ENCODE peak calls at places on chromosome 9, in eight cellular contexts. One of them, this sample, is unnamed.

GRCh38 chr9:24218656-24219055 is 327.0 kb downstream of the IZUMO3 start:
- DNase-seq in GM12878: no peak
- DNase-seq in uterus: no peak
- DNase-seq in left ventricle myocardium inferior: no peak
- DNase-seq in caudate nucleus: no peak
- DNase-seq in neural progenitor cell: no peak
- DNase-seq in naive thymus-derived CD4-positive, alpha-beta T cell: no peak
- DNase-seq in CD4-positive, alpha-beta T cell: no peak
- DNase-seq in this sample: no peak

GRCh38 chr9:116549061-116549664 is 137.9 kb upstream of the TRIM32 start:
- DNase-seq in naive thymus-derived CD4-positive, alpha-beta T cell: no peak
- DNase-seq in CD4-positive, alpha-beta T cell: no peak
- DNase-seq in GM12878: no peak
- DNase-seq in left ventricle myocardium inferior: peak; percentile 78
- DNase-seq in uterus: peak; percentile 87
- DNase-seq in caudate nucleus: no peak
- DNase-seq in neural progenitor cell: no peak
- DNase-seq in this sample: peak; percentile 38

GRCh38 chr9:19641046-19641445 is 147.8 kb downstream of the SLC24A2 start:
- DNase-seq in neural progenitor cell: peak; percentile 36
- DNase-seq in left ventricle myocardium inferior: no peak
- DNase-seq in CD4-positive, alpha-beta T cell: no peak
- DNase-seq in uterus: no peak
- DNase-seq in naive thymus-derived CD4-positive, alpha-beta T cell: no peak
- DNase-seq in caudate nucleus: no peak
- DNase-seq in GM12878: no peak
- DNase-seq in this sample: no peak

GRCh38 chr9:16726718-16727451 is 143.6 kb downstream of the BNC2 start:
- DNase-seq in GM12878: no peak
- DNase-seq in naive thymus-derived CD4-positive, alpha-beta T cell: no peak
- DNase-seq in CD4-positive, alpha-beta T cell: no peak
- DNase-seq in left ventricle myocardium inferior: peak; percentile 76
- DNase-seq in neural progenitor cell: peak; percentile 91
- DNase-seq in uterus: peak; percentile 87
- DNase-seq in caudate nucleus: no peak
- DNase-seq in this sample: peak; percentile 79

GRCh38 chr9:99416007-99416406 is 193.9 kb downstream of the SEC61B start:
- DNase-seq in left ventricle myocardium inferior: no peak
- DNase-seq in CD4-positive, alpha-beta T cell: no peak
- DNase-seq in uterus: no peak
- DNase-seq in caudate nucleus: no peak
- DNase-seq in GM12878: peak; percentile 9
- DNase-seq in naive thymus-derived CD4-positive, alpha-beta T cell: no peak
- DNase-seq in neural progenitor cell: no peak
- DNase-seq in this sample: no peak

GRCh38 chr9:84750152-84750865 is 80.8 kb downstream of the NTRK2 start:
- DNase-seq in uterus: no peak
- DNase-seq in CD4-positive, alpha-beta T cell: no peak
- DNase-seq in naive thymus-derived CD4-positive, alpha-beta T cell: no peak
- DNase-seq in caudate nucleus: no peak
- DNase-seq in GM12878: no peak
- DNase-seq in neural progenitor cell: no peak
- DNase-seq in left ventricle myocardium inferior: no peak
- DNase-seq in this sample: no peak

GRCh38 chr9:133184971-133185370 is 21.3 kb upstream of the GBGT1 start:
- DNase-seq in left ventricle myocardium inferior: no peak
- DNase-seq in uterus: peak; percentile 34
- DNase-seq in GM12878: no peak
- DNase-seq in caudate nucleus: no peak
- DNase-seq in neural progenitor cell: peak; percentile 59
- DNase-seq in CD4-positive, alpha-beta T cell: no peak
- DNase-seq in naive thymus-derived CD4-positive, alpha-beta T cell: peak; percentile 40
- DNase-seq in this sample: no peak

GRCh38 chr9:37262410-37262809 is 142.0 kb downstream of the ZCCHC7 start:
- DNase-seq in caudate nucleus: no peak
- DNase-seq in neural progenitor cell: peak; percentile 58
- DNase-seq in CD4-positive, alpha-beta T cell: no peak
- DNase-seq in naive thymus-derived CD4-positive, alpha-beta T cell: no peak
- DNase-seq in uterus: no peak
- DNase-seq in left ventricle myocardium inferior: no peak
- DNase-seq in GM12878: no peak
- DNase-seq in this sample: no peak

GRCh38 chr9:105278751-105279150 is 34.3 kb downstream of the SLC44A1 start:
- DNase-seq in GM12878: no peak
- DNase-seq in CD4-positive, alpha-beta T cell: no peak
- DNase-seq in naive thymus-derived CD4-positive, alpha-beta T cell: no peak
- DNase-seq in uterus: no peak
- DNase-seq in neural progenitor cell: no peak
- DNase-seq in left ventricle myocardium inferior: no peak
- DNase-seq in caudate nucleus: no peak
- DNase-seq in this sample: no peak

GRCh38 chr9:110197330-110198187 is 10.4 kb downstream of the C9orf152 start:
- DNase-seq in CD4-positive, alpha-beta T cell: no peak
- DNase-seq in uterus: no peak
- DNase-seq in neural progenitor cell: no peak
- DNase-seq in left ventricle myocardium inferior: no peak
- DNase-seq in caudate nucleus: no peak
- DNase-seq in naive thymus-derived CD4-positive, alpha-beta T cell: no peak
- DNase-seq in GM12878: no peak
- DNase-seq in this sample: no peak

GRCh38 chr9:91727316-91727861 is 222.6 kb downstream of the ROR2 start:
- DNase-seq in GM12878: no peak
- DNase-seq in left ventricle myocardium inferior: no peak
- DNase-seq in CD4-positive, alpha-beta T cell: no peak
- DNase-seq in naive thymus-derived CD4-positive, alpha-beta T cell: peak; percentile 14
- DNase-seq in caudate nucleus: no peak
- DNase-seq in uterus: no peak
- DNase-seq in neural progenitor cell: peak; percentile 67
- DNase-seq in this sample: no peak

GRCh38 chr9:16315720-16316119 is 554.8 kb downstream of the BNC2 start:
- DNase-seq in CD4-positive, alpha-beta T cell: no peak
- DNase-seq in caudate nucleus: no peak
- DNase-seq in naive thymus-derived CD4-positive, alpha-beta T cell: no peak
- DNase-seq in neural progenitor cell: no peak
- DNase-seq in left ventricle myocardium inferior: no peak
- DNase-seq in GM12878: no peak
- DNase-seq in uterus: peak; percentile 46
- DNase-seq in this sample: no peak

GRCh38 chr9:1285526-1285925 is 235.4 kb downstream of the DMRT2 start:
- DNase-seq in CD4-positive, alpha-beta T cell: no peak
- DNase-seq in naive thymus-derived CD4-positive, alpha-beta T cell: no peak
- DNase-seq in caudate nucleus: no peak
- DNase-seq in uterus: no peak
- DNase-seq in neural progenitor cell: no peak
- DNase-seq in left ventricle myocardium inferior: no peak
- DNase-seq in GM12878: no peak
- DNase-seq in this sample: no peak

GRCh38 chr9:70491798-70492736 is 77.6 kb upstream of the KLF9 start:
- DNase-seq in neural progenitor cell: no peak
- DNase-seq in left ventricle myocardium inferior: no peak
- DNase-seq in uterus: no peak
- DNase-seq in caudate nucleus: no peak
- DNase-seq in GM12878: no peak
- DNase-seq in CD4-positive, alpha-beta T cell: no peak
- DNase-seq in naive thymus-derived CD4-positive, alpha-beta T cell: no peak
- DNase-seq in this sample: no peak

GRCh38 chr9:97958812-97959511 is 21.0 kb upstream of the HEMGN start:
- DNase-seq in CD4-positive, alpha-beta T cell: no peak
- DNase-seq in caudate nucleus: no peak
- DNase-seq in GM12878: no peak
- DNase-seq in uterus: no peak
- DNase-seq in neural progenitor cell: no peak
- DNase-seq in naive thymus-derived CD4-positive, alpha-beta T cell: no peak
- DNase-seq in left ventricle myocardium inferior: no peak
- DNase-seq in this sample: no peak

GRCh38 chr9:130041648-130042405 is 1.2 kb downstream of the FNBP1 start:
- DNase-seq in caudate nucleus: peak; percentile 42
- DNase-seq in GM12878: no peak
- DNase-seq in CD4-positive, alpha-beta T cell: no peak
- DNase-seq in neural progenitor cell: peak; percentile 52
- DNase-seq in naive thymus-derived CD4-positive, alpha-beta T cell: no peak
- DNase-seq in left ventricle myocardium inferior: peak; percentile 22
- DNase-seq in uterus: peak; percentile 27
- DNase-seq in this sample: no peak

GRCh38 chr9:127423934-127424668 is at the start of gene ZNF79:
- DNase-seq in neural progenitor cell: peak; percentile 97
- DNase-seq in left ventricle myocardium inferior: peak; percentile 95
- DNase-seq in naive thymus-derived CD4-positive, alpha-beta T cell: peak; percentile 87
- DNase-seq in uterus: peak; percentile 94
- DNase-seq in caudate nucleus: peak; percentile 91
- DNase-seq in GM12878: peak; percentile 72
- DNase-seq in CD4-positive, alpha-beta T cell: peak; percentile 87
- DNase-seq in this sample: peak; percentile 91

GRCh38 chr9:124270504-124271335 is 13.0 kb downstream of the NEK6 start:
- DNase-seq in caudate nucleus: no peak
- DNase-seq in GM12878: no peak
- DNase-seq in uterus: no peak
- DNase-seq in left ventricle myocardium inferior: no peak
- DNase-seq in CD4-positive, alpha-beta T cell: no peak
- DNase-seq in naive thymus-derived CD4-positive, alpha-beta T cell: no peak
- DNase-seq in neural progenitor cell: no peak
- DNase-seq in this sample: peak; percentile 60

GRCh38 chr9:104836235-104836634 is 72.3 kb downstream of the NIPSNAP3B start:
- DNase-seq in GM12878: no peak
- DNase-seq in CD4-positive, alpha-beta T cell: no peak
- DNase-seq in uterus: no peak
- DNase-seq in left ventricle myocardium inferior: no peak
- DNase-seq in naive thymus-derived CD4-positive, alpha-beta T cell: no peak
- DNase-seq in neural progenitor cell: no peak
- DNase-seq in caudate nucleus: no peak
- DNase-seq in this sample: no peak

GRCh38 chr9:120883608-120883996 is 6.6 kb upstream of the PHF19 start:
- DNase-seq in left ventricle myocardium inferior: no peak
- DNase-seq in CD4-positive, alpha-beta T cell: no peak
- DNase-seq in GM12878: no peak
- DNase-seq in uterus: no peak
- DNase-seq in caudate nucleus: no peak
- DNase-seq in neural progenitor cell: no peak
- DNase-seq in naive thymus-derived CD4-positive, alpha-beta T cell: no peak
- DNase-seq in this sample: no peak
- H3K27ac ChIP-seq in left ventricle myocardium inferior: no peak overlapping the region
- H3K27ac ChIP-seq in CD4-positive, alpha-beta T cell: no peak overlapping the region
- H3K27ac ChIP-seq in GM12878: no peak overlapping the region
- H3K27ac ChIP-seq in uterus: no peak overlapping the region
- H3K27ac ChIP-seq in caudate nucleus: no peak overlapping the region
- H3K27ac ChIP-seq in neural progenitor cell: no peak overlapping the region
- H3K27ac ChIP-seq in naive thymus-derived CD4-positive, alpha-beta T cell: no peak overlapping the region
- H3K27ac ChIP-seq in this sample: no peak overlapping the region

GRCh38 chr9:120692901-120693573 is 21.2 kb downstream of the MEGF9 start:
- DNase-seq in CD4-positive, alpha-beta T cell: no peak
- DNase-seq in GM12878: no peak
- DNase-seq in left ventricle myocardium inferior: no peak
- DNase-seq in naive thymus-derived CD4-positive, alpha-beta T cell: no peak
- DNase-seq in neural progenitor cell: no peak
- DNase-seq in uterus: no peak
- DNase-seq in caudate nucleus: no peak
- DNase-seq in this sample: no peak

GRCh38 chr9:120694559-120694958 is 19.7 kb downstream of the MEGF9 start:
- DNase-seq in naive thymus-derived CD4-positive, alpha-beta T cell: no peak
- DNase-seq in neural progenitor cell: no peak
- DNase-seq in caudate nucleus: no peak
- DNase-seq in uterus: no peak
- DNase-seq in CD4-positive, alpha-beta T cell: no peak
- DNase-seq in left ventricle myocardium inferior: no peak
- DNase-seq in GM12878: no peak
- DNase-seq in this sample: no peak

GRCh38 chr9:120693609-120694008 is 20.7 kb downstream of the MEGF9 start:
- DNase-seq in neural progenitor cell: no peak
- DNase-seq in caudate nucleus: no peak
- DNase-seq in uterus: no peak
- DNase-seq in GM12878: no peak
- DNase-seq in naive thymus-derived CD4-positive, alpha-beta T cell: no peak
- DNase-seq in left ventricle myocardium inferior: no peak
- DNase-seq in CD4-positive, alpha-beta T cell: no peak
- DNase-seq in this sample: no peak

GRCh38 chr9:120689860-120690259 is 24.4 kb downstream of the MEGF9 start:
- DNase-seq in neural progenitor cell: peak; percentile 46
- DNase-seq in naive thymus-derived CD4-positive, alpha-beta T cell: no peak
- DNase-seq in uterus: no peak
- DNase-seq in CD4-positive, alpha-beta T cell: no peak
- DNase-seq in caudate nucleus: no peak
- DNase-seq in left ventricle myocardium inferior: no peak
- DNase-seq in GM12878: no peak
- DNase-seq in this sample: no peak

GRCh38 chr9:120688758-120689157 is 25.5 kb downstream of the MEGF9 start:
- DNase-seq in CD4-positive, alpha-beta T cell: no peak
- DNase-seq in uterus: no peak
- DNase-seq in caudate nucleus: no peak
- DNase-seq in GM12878: no peak
- DNase-seq in naive thymus-derived CD4-positive, alpha-beta T cell: no peak
- DNase-seq in left ventricle myocardium inferior: no peak
- DNase-seq in neural progenitor cell: no peak
- DNase-seq in this sample: no peak
- H3K27ac ChIP-seq in CD4-positive, alpha-beta T cell: no peak overlapping the region
- H3K27ac ChIP-seq in uterus: no peak overlapping the region
- H3K27ac ChIP-seq in caudate nucleus: peak overlapping the region; percentile 89
- H3K27ac ChIP-seq in GM12878: no peak overlapping the region
- H3K27ac ChIP-seq in naive thymus-derived CD4-positive, alpha-beta T cell: no peak overlapping the region
- H3K27ac ChIP-seq in left ventricle myocardium inferior: no peak overlapping the region
- H3K27ac ChIP-seq in neural progenitor cell: no peak overlapping the region
- H3K27ac ChIP-seq in this sample: peak overlapping the region; percentile 48

DNA sequence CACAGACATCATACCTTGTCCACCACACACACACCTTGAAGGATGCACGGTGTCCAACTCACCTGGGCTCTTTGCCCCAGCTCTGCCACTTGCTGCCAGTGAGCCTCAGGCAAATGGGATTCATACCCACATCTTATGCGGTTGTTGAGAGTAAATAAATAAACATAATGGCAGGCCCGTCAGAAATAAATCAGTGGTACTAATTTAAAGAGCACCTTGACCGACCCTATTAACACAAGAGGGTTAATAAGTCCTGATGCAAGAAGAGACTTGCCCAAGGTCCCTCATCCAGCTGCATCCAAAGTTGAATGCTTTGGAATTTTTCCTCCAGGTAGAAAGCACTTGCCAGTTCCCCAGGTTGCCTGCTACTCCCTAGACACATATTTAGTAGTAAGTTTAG is 11.6 kb upstream of the AKNA start:
- DNase-seq in neural progenitor cell: no peak
- DNase-seq in left ventricle myocardium inferior: no peak
- DNase-seq in uterus: no peak
- DNase-seq in CD4-positive, alpha-beta T cell: no peak
- DNase-seq in naive thymus-derived CD4-positive, alpha-beta T cell: no peak
- DNase-seq in GM12878: no peak
- DNase-seq in caudate nucleus: no peak
- DNase-seq in this sample: no peak
- H3K27ac ChIP-seq in neural progenitor cell: no peak overlapping the region
- H3K27ac ChIP-seq in left ventricle myocardium inferior: no peak overlapping the region
- H3K27ac ChIP-seq in uterus: peak overlapping the region; percentile 98
- H3K27ac ChIP-seq in CD4-positive, alpha-beta T cell: no peak overlapping the region
- H3K27ac ChIP-seq in naive thymus-derived CD4-positive, alpha-beta T cell: no peak overlapping the region
- H3K27ac ChIP-seq in GM12878: no peak overlapping the region
- H3K27ac ChIP-seq in caudate nucleus: no peak overlapping the region
- H3K27ac ChIP-seq in this sample: no peak overlapping the region

DNA sequence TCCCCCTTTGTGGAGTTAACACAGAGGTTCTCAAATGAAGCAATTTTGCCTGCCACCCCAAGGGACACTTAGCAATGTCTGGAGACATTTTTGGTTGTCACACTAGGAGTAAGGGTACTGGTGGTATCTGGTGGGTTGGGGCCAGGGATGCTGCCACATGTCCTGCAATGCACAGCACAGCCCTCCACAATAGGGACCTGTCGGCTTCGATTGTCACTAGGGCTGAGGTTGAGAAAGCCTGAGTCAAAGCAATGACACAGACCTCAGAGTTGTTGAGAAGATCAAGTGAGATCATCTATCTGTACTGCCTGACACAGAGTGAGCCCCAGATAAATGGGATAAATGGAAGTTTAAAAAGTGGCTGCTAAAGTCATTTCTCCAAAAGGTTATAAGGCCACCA is 249.2 kb upstream of the KLF4 start:
- DNase-seq in CD4-positive, alpha-beta T cell: no peak
- DNase-seq in left ventricle myocardium inferior: no peak
- DNase-seq in uterus: no peak
- DNase-seq in caudate nucleus: no peak
- DNase-seq in naive thymus-derived CD4-positive, alpha-beta T cell: no peak
- DNase-seq in neural progenitor cell: no peak
- DNase-seq in GM12878: no peak
- DNase-seq in this sample: no peak
- H3K27ac ChIP-seq in CD4-positive, alpha-beta T cell: no peak overlapping the region
- H3K27ac ChIP-seq in left ventricle myocardium inferior: peak overlapping the region; percentile 76
- H3K27ac ChIP-seq in uterus: peak overlapping the region; percentile 91
- H3K27ac ChIP-seq in caudate nucleus: no peak overlapping the region
- H3K27ac ChIP-seq in naive thymus-derived CD4-positive, alpha-beta T cell: no peak overlapping the region
- H3K27ac ChIP-seq in neural progenitor cell: no peak overlapping the region
- H3K27ac ChIP-seq in GM12878: no peak overlapping the region
- H3K27ac ChIP-seq in this sample: peak overlapping the region; percentile 67

This sample was measured in tibial nerve.